ENCODE peak calls at places on chromosomes 6 and 20, in ten cellular contexts. E, R, Q, N, B, P, Y, W, Z and V are unnamed samples.

GRCh38 chr6:113909224-113909856 is 52.2 kb downstream of the MARCKS start:
- DNase-seq in E (peak; percentile 73), R (peak; percentile 80), Q (peak; percentile 80), N (no peak), B (peak; percentile 32), P (no peak), Y (peak; percentile 20), W (no peak), Z (peak; percentile 82), V (peak; percentile 50)

GRCh38 chr6:50358113-50358512 is 308.4 kb upstream of the DEFB112 start:
- DNase-seq in E (no peak), R (no peak), Q (no peak), N (no peak), B (no peak), P (no peak), Y (no peak), W (no peak), Z (no peak), V (no peak)

GRCh38 chr6:154888426-154888825 is 106.7 kb upstream of the TIAM2 start:
- DNase-seq in E (no peak), R (peak; percentile 30), Q (peak; percentile 34), N (no peak), B (no peak), P (no peak), Y (no peak), W (no peak), Z (no peak), V (no peak)

GRCh38 chr6:140486468-140487361 is 1112.3 kb upstream of the CITED2 start:
- DNase-seq in E (no peak), R (peak; percentile 32), Q (no peak), N (no peak), B (no peak), P (no peak), Y (no peak), W (no peak), Z (no peak), V (no peak)

GRCh38 chr6:139536751-139537617 is 162.5 kb upstream of the CITED2 start:
- DNase-seq in E (no peak), R (no peak), Q (no peak), N (no peak), B (no peak), P (no peak), Y (no peak), W (no peak), Z (no peak), V (no peak)

GRCh38 chr20:32906871-32907495 is 48.3 kb downstream of the EFCAB8 start:
- DNase-seq in E (no peak), R (no peak), Q (no peak), N (peak; percentile 20), B (no peak), P (no peak), Y (no peak), W (no peak), Z (no peak), V (no peak)

GRCh38 chr6:36676142-36677058 is 2.1 kb upstream of the CDKN1A start:
- DNase-seq in E (no peak), R (peak; percentile 57), Q (peak; percentile 26), N (no peak), B (no peak), P (no peak), Y (no peak), W (no peak), Z (no peak), V (no peak)

GRCh38 chr20:647479-648019 is 5.5 kb downstream of the SRXN1 start:
- DNase-seq in E (no peak), R (no peak), Q (no peak), N (no peak), B (no peak), P (no peak), Y (no peak), W (no peak), Z (no peak), V (no peak)

GRCh38 chr6:54519161-54519560 is 210.9 kb downstream of the TINAG start:
- DNase-seq in E (no peak), R (peak; percentile 6), Q (no peak), N (no peak), B (no peak), P (no peak), Y (no peak), W (no peak), Z (no peak), V (no peak)
- TF ChIP-seq CTCF in E (no peak), R (no peak), Q (no peak), N (no peak), B (no peak), P (no peak), Y (no peak), W (no peak), Z (no peak), V (no peak)

GRCh38 chr6:57313711-57314471 is 3.5 kb upstream of the PRIM2 start:
- DNase-seq in E (peak; percentile 83), R (peak; percentile 92), Q (no peak), N (no peak), B (peak; percentile 9), P (peak; percentile 52), Y (no peak), W (peak; percentile 90), Z (no peak), V (no peak)
- TF ChIP-seq CTCF in E (no peak), R (no peak), Q (no peak), N (no peak), B (no peak), P (no peak), Y (no peak), W (no peak), Z (peak; percentile 9), V (no peak)

DNA sequence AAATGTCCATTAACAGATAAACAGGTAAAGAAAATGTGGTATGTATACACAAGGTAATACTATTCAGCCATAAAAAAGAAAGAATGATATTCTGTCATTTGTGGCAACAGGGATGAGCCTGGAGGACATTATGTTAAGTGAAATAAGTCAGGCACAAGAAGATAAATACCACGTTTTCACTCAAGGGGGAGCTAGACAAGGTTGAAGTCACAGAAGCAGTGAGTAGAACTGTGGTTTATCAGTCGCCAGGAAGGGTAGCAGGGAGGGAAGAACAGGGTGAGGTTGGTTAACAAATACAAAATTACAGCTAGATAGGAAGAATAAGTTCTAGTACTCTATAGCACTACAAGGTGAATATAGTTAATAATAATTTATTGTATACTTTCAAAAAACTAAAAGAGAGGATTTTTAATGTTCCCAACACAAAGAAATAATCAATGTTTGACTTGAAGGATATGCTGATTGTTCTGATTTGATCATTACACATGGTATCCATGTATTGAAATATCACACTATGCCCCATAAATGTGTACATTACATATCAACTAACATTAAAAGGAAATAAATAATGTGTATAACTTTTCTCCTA is 21.1 kb downstream of the RTN4IP1 start:
- DNase-seq in E (no peak), R (peak; percentile 84), Q (peak; percentile 65), N (no peak), B (peak; percentile 58), P (no peak), Y (no peak), W (no peak), Z (peak; percentile 64), V (peak; percentile 45)
- TF ChIP-seq CTCF in E (peak; percentile 51), R (peak; percentile 73), Q (peak; percentile 69), N (peak; percentile 54), B (peak; percentile 49), P (no peak), Y (peak; percentile 71), W (peak; percentile 57), Z (peak; percentile 58), V (peak; percentile 65)

GRCh38 chr6:2245103-2245953 is at the start of gene GMDS:
- DNase-seq in E (peak; percentile 62), R (peak; percentile 87), Q (peak; percentile 97), N (peak; percentile 93), B (peak; percentile 86), P (peak; percentile 88), Y (peak; percentile 82), W (peak; percentile 93), Z (peak; percentile 94), V (peak; percentile 99)
- TF ChIP-seq CTCF in E (no peak), R (no peak), Q (no peak), N (no peak), B (no peak), P (no peak), Y (no peak), W (no peak), Z (no peak), V (no peak)

GRCh38 chr6:164528539-164528938 is 780.9 kb downstream of the C6orf118 start:
- DNase-seq in E (no peak), R (no peak), Q (no peak), N (no peak), B (no peak), P (no peak), Y (no peak), W (no peak), Z (no peak), V (no peak)

GRCh38 chr6:164534070-164534766 is 775.2 kb downstream of the C6orf118 start:
- DNase-seq in E (no peak), R (no peak), Q (no peak), N (no peak), B (no peak), P (no peak), Y (no peak), W (no peak), Z (no peak), V (no peak)

GRCh38 chr6:164531745-164532144 is 777.7 kb downstream of the C6orf118 start:
- DNase-seq in E (peak; percentile 18), R (no peak), Q (no peak), N (no peak), B (no peak), P (no peak), Y (no peak), W (no peak), Z (no peak), V (no peak)

DNA sequence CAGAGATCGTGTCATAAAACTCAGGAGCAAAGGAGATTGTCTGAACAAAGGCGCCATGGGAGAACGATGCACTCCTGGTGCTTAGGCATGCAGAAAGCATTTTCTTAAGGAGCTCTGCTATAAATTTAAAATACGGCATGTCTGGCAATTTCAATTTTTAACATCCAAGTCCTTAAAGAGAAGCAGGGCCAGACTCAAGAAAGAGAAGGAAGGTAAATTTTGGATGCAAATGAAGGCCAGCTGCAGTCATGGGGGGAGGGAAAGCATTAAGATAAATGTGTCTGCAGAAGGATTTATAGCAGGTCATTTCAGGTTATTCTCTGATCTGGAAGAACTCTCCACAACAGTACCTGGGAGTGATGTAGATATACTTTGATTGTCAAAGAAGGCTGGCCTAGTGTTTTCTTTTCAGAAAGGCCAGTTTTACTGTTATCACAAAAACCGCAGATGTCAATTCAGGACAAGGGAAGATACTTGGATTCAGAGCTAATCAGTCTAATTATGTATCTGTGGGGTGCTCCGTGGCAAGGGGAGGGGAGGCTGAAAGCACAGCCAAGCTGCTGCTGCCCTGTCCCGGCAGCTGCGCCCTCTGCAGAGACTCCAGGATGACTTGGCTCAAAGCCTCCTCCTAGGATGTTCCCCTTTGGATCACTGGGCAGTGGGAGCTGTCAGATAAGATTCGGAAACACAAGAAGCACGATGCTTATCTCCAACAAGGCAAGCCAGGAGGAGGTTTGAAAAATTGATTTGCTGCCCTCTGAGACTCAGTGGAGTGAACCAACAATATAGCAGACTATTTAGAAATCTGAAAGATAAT is 776.7 kb downstream of the C6orf118 start:
- DNase-seq in E (no peak), R (no peak), Q (peak; percentile 15), N (no peak), B (no peak), P (no peak), Y (no peak), W (no peak), Z (no peak), V (no peak)
- TF ChIP-seq CTCF in E (no peak), R (no peak), Q (no peak), N (no peak), B (no peak), P (no peak), Y (no peak), W (no peak), Z (no peak), V (no peak)